ENCODE peak calls at places on chromosomes 6 and 20, in seven cellular contexts. One of them, this sample, is unnamed.

GRCh38 chr20:18853946-18854646 is 40.5 kb downstream of the SCP2D1 start:
- DNase-seq in prostate gland: no peak
- DNase-seq in transverse colon: no peak
- DNase-seq in ovary: no peak
- DNase-seq in tibial nerve: no peak
- DNase-seq in lower leg skin: no peak
- DNase-seq in right lobe of liver: no peak
- DNase-seq in this sample: no peak

GRCh38 chr20:49594143-49594928 is 26.4 kb upstream of the PTGIS start:
- DNase-seq in prostate gland: no peak
- DNase-seq in transverse colon: peak
- DNase-seq in ovary: no peak
- DNase-seq in tibial nerve: peak
- DNase-seq in lower leg skin: peak
- DNase-seq in right lobe of liver: no peak
- DNase-seq in this sample: no peak

GRCh38 chr20:59611286-59611685 is 6.9 kb downstream of the PHACTR3 start:
- DNase-seq in prostate gland: no peak
- DNase-seq in transverse colon: no peak
- DNase-seq in ovary: no peak
- DNase-seq in tibial nerve: no peak
- DNase-seq in lower leg skin: no peak
- DNase-seq in right lobe of liver: no peak
- DNase-seq in this sample: peak

GRCh38 chr6:118894425-118895240 is 681 bp downstream of the ASF1A start:
- DNase-seq in prostate gland: peak
- DNase-seq in transverse colon: peak
- DNase-seq in ovary: peak
- DNase-seq in tibial nerve: peak
- DNase-seq in lower leg skin: peak
- DNase-seq in right lobe of liver: peak
- DNase-seq in this sample: peak

GRCh38 chr6:80217799-80218198 is 111.3 kb downstream of the BCKDHB start:
- DNase-seq in prostate gland: no peak
- DNase-seq in transverse colon: peak
- DNase-seq in ovary: no peak
- DNase-seq in tibial nerve: no peak
- DNase-seq in lower leg skin: no peak
- DNase-seq in right lobe of liver: no peak
- DNase-seq in this sample: no peak

GRCh38 chr6:28383235-28384142 is 16.1 kb downstream of the ZSCAN12 start:
- DNase-seq in prostate gland: peak
- DNase-seq in transverse colon: peak
- DNase-seq in ovary: peak
- DNase-seq in tibial nerve: peak
- DNase-seq in lower leg skin: peak
- DNase-seq in right lobe of liver: peak
- DNase-seq in this sample: peak

GRCh38 chr6:170152111-170152926 is 138.6 kb downstream of the DLL1 start:
- DNase-seq in prostate gland: peak
- DNase-seq in transverse colon: peak
- DNase-seq in ovary: peak
- DNase-seq in tibial nerve: peak
- DNase-seq in lower leg skin: no peak
- DNase-seq in right lobe of liver: peak
- DNase-seq in this sample: peak

GRCh38 chr6:34964564-34964963 is 75.5 kb downstream of the ANKS1A start:
- DNase-seq in prostate gland: no peak
- DNase-seq in transverse colon: no peak
- DNase-seq in ovary: no peak
- DNase-seq in tibial nerve: peak
- DNase-seq in lower leg skin: no peak
- DNase-seq in right lobe of liver: no peak
- DNase-seq in this sample: no peak

GRCh38 chr6:123830110-123830509 is 26.4 kb downstream of the NKAIN2 start:
- DNase-seq in prostate gland: no peak
- DNase-seq in transverse colon: no peak
- DNase-seq in ovary: no peak
- DNase-seq in tibial nerve: no peak
- DNase-seq in lower leg skin: no peak
- DNase-seq in right lobe of liver: no peak
- DNase-seq in this sample: no peak

GRCh38 chr20:49245921-49246740 is 26.9 kb downstream of the DDX27 start:
- DNase-seq in prostate gland: peak
- DNase-seq in transverse colon: no peak
- DNase-seq in ovary: no peak
- DNase-seq in tibial nerve: peak
- DNase-seq in lower leg skin: no peak
- DNase-seq in right lobe of liver: no peak
- DNase-seq in this sample: peak

GRCh38 chr6:55913213-55914195 is 38.1 kb upstream of the BMP5 start:
- DNase-seq in prostate gland: no peak
- DNase-seq in transverse colon: no peak
- DNase-seq in ovary: no peak
- DNase-seq in tibial nerve: peak
- DNase-seq in lower leg skin: no peak
- DNase-seq in right lobe of liver: no peak
- DNase-seq in this sample: no peak

DNA sequence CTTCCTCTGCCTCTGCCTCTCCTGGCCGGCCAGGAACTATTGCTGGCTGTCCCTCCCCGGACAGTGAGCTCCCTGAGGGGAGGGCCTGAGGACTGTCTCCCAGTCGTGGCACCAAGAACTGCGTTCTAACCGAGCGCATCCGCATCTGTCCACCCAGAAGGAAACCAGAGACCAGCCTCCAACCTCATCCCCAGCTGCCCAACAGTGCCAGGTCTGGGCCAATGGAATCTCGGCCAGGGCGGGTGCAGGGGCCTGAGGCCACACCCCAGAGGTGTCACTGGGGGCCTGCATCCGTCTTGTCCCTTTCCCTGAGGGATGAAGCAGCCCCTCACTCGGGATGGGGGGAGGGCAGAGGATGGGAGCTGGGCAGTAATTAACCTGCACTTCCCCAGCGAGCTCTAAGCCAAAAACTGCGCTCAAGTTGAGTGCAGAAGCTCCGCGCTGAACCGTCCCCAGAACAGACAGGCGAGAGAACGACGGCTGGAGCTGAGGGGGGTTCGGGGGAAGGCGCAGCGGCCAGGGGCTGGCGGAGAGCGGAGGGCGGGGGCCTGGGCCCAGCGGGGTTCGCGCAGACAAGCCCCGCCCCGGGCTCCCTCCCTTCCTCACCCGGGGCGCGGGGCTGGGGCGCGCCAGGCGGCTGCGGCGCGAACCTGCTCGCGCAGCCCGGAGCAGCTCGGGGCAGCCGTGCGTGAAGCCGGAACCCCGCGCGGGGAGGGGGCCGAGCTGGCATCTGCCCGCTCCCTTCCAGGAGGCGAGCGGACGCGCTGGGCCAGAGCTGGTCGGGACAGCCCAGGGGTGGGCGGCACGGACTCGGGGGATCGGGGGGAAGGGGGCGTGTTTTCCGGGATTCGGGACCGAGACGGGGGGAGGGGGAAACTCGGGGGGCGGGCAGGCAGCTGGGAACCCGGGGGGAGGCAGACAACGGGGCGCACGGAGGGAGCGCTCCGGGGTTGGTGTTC is 1.4 kb downstream of the TFEB start:
- DNase-seq in prostate gland: peak
- DNase-seq in transverse colon: peak
- DNase-seq in ovary: peak
- DNase-seq in tibial nerve: peak
- DNase-seq in lower leg skin: peak
- DNase-seq in right lobe of liver: peak
- DNase-seq in this sample: peak
- TF ChIP-seq POLR2A in prostate gland: peak
- TF ChIP-seq POLR2A in transverse colon: peak
- TF ChIP-seq POLR2A in ovary: peak
- TF ChIP-seq POLR2A in tibial nerve: no peak
- TF ChIP-seq POLR2A in lower leg skin: no peak
- TF ChIP-seq POLR2A in right lobe of liver: peak
- TF ChIP-seq POLR2A in this sample: peak

GRCh38 chr6:43247115-43247999 is 4.1 kb downstream of the TTBK1 start:
- DNase-seq in prostate gland: peak
- DNase-seq in transverse colon: peak
- DNase-seq in ovary: peak
- DNase-seq in tibial nerve: peak
- DNase-seq in lower leg skin: peak
- DNase-seq in right lobe of liver: peak
- DNase-seq in this sample: peak
- TF ChIP-seq CTCF in prostate gland: no peak
- TF ChIP-seq CTCF in transverse colon: no peak
- TF ChIP-seq CTCF in ovary: no peak
- TF ChIP-seq CTCF in tibial nerve: no peak
- TF ChIP-seq CTCF in lower leg skin: no peak
- TF ChIP-seq CTCF in right lobe of liver: no peak
- TF ChIP-seq CTCF in this sample: no peak

DNA sequence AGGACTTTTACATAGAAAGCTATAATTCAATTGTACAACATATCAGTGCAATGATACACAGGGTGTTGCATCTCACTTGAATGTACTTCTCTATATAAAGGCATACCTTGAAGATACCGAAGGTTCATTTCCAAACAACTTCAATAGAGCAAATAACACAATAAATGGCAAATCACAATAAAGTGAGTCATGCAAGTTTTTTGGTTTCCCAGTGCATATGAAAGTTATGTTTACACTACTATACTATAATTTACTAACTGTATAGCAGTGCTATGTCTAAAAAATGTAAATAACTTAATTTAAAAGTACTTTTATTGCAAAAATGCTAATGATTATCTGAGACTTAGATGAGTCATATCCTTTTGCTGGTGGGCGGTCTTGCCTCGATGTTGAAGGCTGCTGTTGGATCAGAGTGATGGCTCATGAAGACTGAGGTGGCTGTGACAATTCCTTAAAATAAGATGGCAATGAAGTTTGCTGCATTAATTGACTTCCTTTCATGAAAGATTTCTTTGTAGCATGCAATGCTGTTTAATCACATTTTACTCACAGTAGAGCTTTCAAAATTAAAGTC is 188.8 kb downstream of the TASP1 start:
- DNase-seq in prostate gland: no peak
- DNase-seq in transverse colon: no peak
- DNase-seq in ovary: no peak
- DNase-seq in tibial nerve: no peak
- DNase-seq in lower leg skin: no peak
- DNase-seq in right lobe of liver: no peak
- DNase-seq in this sample: no peak
- TF ChIP-seq POLR2A in prostate gland: no peak
- TF ChIP-seq POLR2A in transverse colon: no peak
- TF ChIP-seq POLR2A in ovary: no peak
- TF ChIP-seq POLR2A in tibial nerve: no peak
- TF ChIP-seq POLR2A in lower leg skin: no peak
- TF ChIP-seq POLR2A in right lobe of liver: no peak
- TF ChIP-seq POLR2A in this sample: no peak

DNA sequence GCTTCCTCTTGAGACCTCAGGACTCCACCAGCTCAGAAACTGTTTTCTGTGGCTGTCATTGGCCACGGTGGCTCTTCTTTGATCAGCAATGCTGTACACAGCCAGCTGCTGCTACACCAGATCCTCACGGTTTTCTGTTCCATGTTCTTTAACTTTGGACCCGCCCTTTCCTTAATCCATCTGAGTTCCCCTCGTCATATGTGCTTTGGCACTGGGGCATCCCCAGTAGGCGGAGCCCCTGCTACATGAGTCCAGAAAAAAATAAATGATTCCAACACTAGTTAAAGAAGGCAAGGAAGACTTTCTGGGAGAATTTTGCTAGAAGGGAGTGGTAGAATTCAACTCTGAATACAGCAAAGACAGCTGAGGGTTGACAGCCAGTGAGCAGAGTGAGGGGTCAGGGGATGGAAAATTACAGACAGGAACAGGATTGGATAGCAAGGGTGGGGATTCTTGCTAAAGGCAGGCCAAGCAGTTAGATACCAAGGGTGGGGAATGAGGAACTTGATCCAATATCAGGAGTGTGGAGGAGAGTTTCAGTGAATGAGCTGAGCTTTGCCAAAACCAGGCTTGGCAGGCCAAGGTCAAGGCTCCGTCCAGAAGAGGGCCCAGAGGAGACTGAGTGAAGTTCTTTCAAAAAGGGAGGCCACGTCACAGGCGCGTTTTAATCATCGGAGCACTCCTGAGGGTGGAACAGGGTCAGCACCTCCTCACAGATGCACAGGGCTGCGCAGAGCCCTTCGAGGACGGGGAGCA is 391.7 kb downstream of the CDH4 start:
- DNase-seq in prostate gland: no peak
- DNase-seq in transverse colon: no peak
- DNase-seq in ovary: peak
- DNase-seq in tibial nerve: peak
- DNase-seq in lower leg skin: no peak
- DNase-seq in right lobe of liver: no peak
- DNase-seq in this sample: no peak
- TF ChIP-seq CTCF in prostate gland: no peak
- TF ChIP-seq CTCF in transverse colon: no peak
- TF ChIP-seq CTCF in ovary: no peak
- TF ChIP-seq CTCF in tibial nerve: no peak
- TF ChIP-seq CTCF in lower leg skin: no peak
- TF ChIP-seq CTCF in right lobe of liver: no peak
- TF ChIP-seq CTCF in this sample: no peak

DNA sequence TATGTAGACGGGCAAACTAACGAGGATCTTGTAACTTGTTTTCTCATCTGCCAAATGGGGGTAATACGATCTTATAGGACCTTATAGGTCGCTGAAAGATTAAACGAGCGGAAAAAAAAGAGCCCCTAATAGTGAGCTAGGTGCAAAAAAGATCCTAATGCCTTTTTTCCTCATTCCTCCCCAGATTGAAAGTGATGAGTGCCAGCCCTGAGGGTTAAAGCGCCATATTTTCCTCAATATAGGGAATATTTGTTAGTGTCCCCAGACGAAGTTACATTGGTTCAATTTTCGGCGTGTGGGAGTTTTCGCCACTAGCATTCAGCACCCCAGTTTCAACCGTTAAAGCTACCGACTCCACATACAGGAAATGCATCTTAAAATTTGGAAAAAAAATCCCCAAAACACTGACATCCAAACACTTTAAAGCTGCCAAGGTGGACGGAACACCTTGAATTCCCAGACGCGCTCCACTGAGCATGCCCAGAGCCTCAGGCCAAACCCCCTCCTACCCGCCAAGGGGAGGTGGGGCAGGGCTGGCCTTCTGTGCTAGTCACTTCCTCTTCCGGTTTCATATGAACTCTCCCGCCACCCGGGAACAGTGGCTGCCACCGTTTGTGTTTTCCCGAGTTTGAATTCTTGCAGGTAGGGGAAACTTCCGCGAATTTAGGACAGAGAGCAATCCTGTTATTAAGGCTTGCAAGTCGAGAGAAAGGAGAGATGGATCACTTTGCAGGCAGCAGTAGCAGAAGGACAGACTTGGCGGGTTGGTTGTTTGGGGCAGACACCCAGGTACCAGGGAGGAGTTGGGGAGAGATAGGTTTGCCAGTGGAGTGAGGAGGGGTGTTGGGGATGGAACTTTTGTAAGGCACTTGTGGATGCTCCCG is at the start of gene PRIM2:
- DNase-seq in prostate gland: peak
- DNase-seq in transverse colon: peak
- DNase-seq in ovary: peak
- DNase-seq in tibial nerve: peak
- DNase-seq in lower leg skin: peak
- DNase-seq in right lobe of liver: peak
- DNase-seq in this sample: peak
- TF ChIP-seq POLR2A in prostate gland: peak
- TF ChIP-seq POLR2A in transverse colon: peak
- TF ChIP-seq POLR2A in ovary: no peak
- TF ChIP-seq POLR2A in tibial nerve: no peak
- TF ChIP-seq POLR2A in lower leg skin: no peak
- TF ChIP-seq POLR2A in right lobe of liver: peak
- TF ChIP-seq POLR2A in this sample: no peak

This sample was measured in adrenal gland.